ENCODE peak calls at places on chromosome 18, in nine cellular contexts. K, T, C, F, Z, L, A, M and G are unnamed samples.

GRCh38 chr18:79873449-79874110 is 75.8 kb downstream of the KCNG2 start:
- DNase-seq in A (no peak), Z (no peak), L (no peak), K (no peak), M (no peak), F (no peak), C (no peak), T (no peak), G (peak; percentile 24)

GRCh38 chr18:3466872-3467271 is 16.9 kb downstream of the TGIF1 start:
- DNase-seq in K (no peak), C (no peak), L (peak; percentile 37), A (no peak), F (no peak), T (no peak), Z (no peak), M (no peak), G (no peak)

GRCh38 chr18:59954746-59955145 is 55.0 kb downstream of the PMAIP1 start:
- DNase-seq in L (no peak), Z (no peak), F (no peak), A (peak; percentile 77), M (no peak), C (no peak), K (peak; percentile 84), T (no peak), G (no peak)

GRCh38 chr18:68843467-68844089 is 45.7 kb downstream of the CCDC102B start:
- DNase-seq in C (no peak), M (no peak), L (no peak), F (no peak), Z (no peak), K (no peak), A (peak; percentile 18), T (no peak), G (no peak)

GRCh38 chr18:8696749-8697211 is 8.6 kb upstream of the MTCL1 start:
- DNase-seq in A (peak; percentile 48), K (peak; percentile 23), M (peak; percentile 79), Z (peak; percentile 88), C (peak; percentile 68), F (peak; percentile 63), L (peak; percentile 62), T (peak; percentile 75), G (peak; percentile 71)

GRCh38 chr18:79203017-79203605 is 133.9 kb downstream of the ATP9B start:
- DNase-seq in T (no peak), K (peak; percentile 82), A (peak; percentile 50), L (no peak), F (no peak), M (no peak), C (no peak), Z (no peak), G (no peak)

GRCh38 chr18:46856975-46857374 is 60.3 kb downstream of the PIAS2 start:
- DNase-seq in Z (no peak), M (no peak), C (no peak), T (no peak), K (peak; percentile 6), L (no peak), F (no peak), A (no peak), G (no peak)

GRCh38 chr18:5892772-5893431 is 2.4 kb downstream of the TMEM200C start:
- DNase-seq in Z (no peak), L (no peak), A (peak; percentile 34), F (no peak), M (no peak), T (no peak), C (no peak), K (no peak), G (no peak)

DNA sequence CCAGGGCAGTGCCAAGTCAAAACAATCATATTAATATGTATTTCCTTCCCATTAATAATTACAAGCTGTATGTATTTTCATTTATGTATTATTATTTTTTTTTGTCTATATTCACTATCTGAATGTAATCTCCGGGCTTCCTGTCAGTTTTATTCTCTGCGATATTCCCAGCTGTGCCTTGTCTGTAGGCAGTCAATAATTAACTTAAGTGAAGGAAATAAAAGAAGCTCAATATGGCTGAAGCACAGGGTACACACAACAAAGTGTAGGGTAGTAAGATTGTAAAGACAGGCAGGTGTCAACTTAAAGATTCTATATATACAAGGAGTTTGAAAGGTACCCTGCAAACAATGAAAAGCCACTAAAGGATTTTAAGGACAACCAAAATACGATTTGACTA is 122.9 kb downstream of the ROCK1 start:
- DNase-seq in C (no peak), M (no peak), K (no peak), A (no peak), Z (no peak), F (no peak), L (peak; percentile 30), T (no peak), G (no peak)
- H3K36me3 ChIP-seq in C (peaks cover 95% of the 10 kb centered on the region), M (peaks cover 79% of the 10 kb centered on the region), K (peaks cover 7% of the 10 kb centered on the region), A (peaks cover 11% of the 10 kb centered on the region), Z (peaks cover 96% of the 10 kb centered on the region), F (peaks cover 72% of the 10 kb centered on the region), L (peaks cover 4% of the 10 kb centered on the region), T (peaks cover 55% of the 10 kb centered on the region), G (no peaks in the 10 kb centered on the region)

GRCh38 chr18:25998461-25998860 is 92.0 kb downstream of the SS18 start:
- DNase-seq in T (no peak), F (no peak), C (no peak), Z (no peak), A (no peak), L (no peak), M (no peak), K (no peak), G (no peak)
- H3K36me3 ChIP-seq in T (no peaks in the 10 kb centered on the region), F (no peaks in the 10 kb centered on the region), C (no peaks in the 10 kb centered on the region), Z (no peaks in the 10 kb centered on the region), A (no peaks in the 10 kb centered on the region), L (no peaks in the 10 kb centered on the region), M (no peaks in the 10 kb centered on the region), K (no peaks in the 10 kb centered on the region), G (no peaks in the 10 kb centered on the region)

GRCh38 chr18:62566818-62567217 is 44.0 kb downstream of the ZCCHC2 start:
- DNase-seq in F (no peak), A (no peak), Z (no peak), C (no peak), M (no peak), K (no peak), T (no peak), L (no peak), G (no peak)

GRCh38 chr18:62558015-62558663 is 35.3 kb downstream of the ZCCHC2 start:
- DNase-seq in F (no peak), Z (no peak), K (no peak), M (no peak), T (no peak), L (no peak), C (no peak), A (no peak), G (no peak)

GRCh38 chr18:62566199-62566598 is 43.4 kb downstream of the ZCCHC2 start:
- DNase-seq in T (peak; percentile 75), C (peak; percentile 66), Z (no peak), K (no peak), A (peak; percentile 7), F (no peak), L (peak; percentile 50), M (no peak), G (no peak)

GRCh38 chr18:62569081-62569480 is 46.3 kb downstream of the ZCCHC2 start:
- DNase-seq in K (no peak), M (no peak), L (no peak), F (no peak), Z (no peak), C (no peak), A (no peak), T (no peak), G (no peak)

DNA sequence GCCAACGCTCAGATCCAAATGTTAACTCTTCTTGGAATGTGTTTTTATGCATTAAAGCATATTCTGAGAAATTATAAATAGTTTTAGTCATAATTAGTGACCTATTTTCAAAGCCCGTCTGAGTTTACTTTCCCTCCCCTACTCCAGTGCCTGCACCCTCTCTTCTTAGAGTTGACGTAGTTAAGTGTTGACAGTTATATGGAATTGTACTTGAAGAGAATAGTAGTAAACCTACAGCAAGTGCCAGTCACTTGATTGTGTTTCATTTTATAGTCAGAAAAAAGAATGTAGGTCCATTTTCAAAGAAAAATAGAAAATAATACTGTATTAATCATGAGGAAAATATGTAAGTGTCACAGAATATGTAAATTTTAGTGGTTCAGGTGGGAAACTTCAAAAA is 41.2 kb downstream of the ZCCHC2 start:
- DNase-seq in L (no peak), Z (no peak), K (no peak), T (no peak), C (no peak), F (no peak), A (no peak), M (no peak), G (no peak)
- H3K36me3 ChIP-seq in L (peaks cover 12% of the 10 kb centered on the region), Z (peaks cover 91% of the 10 kb centered on the region), K (peaks cover 10% of the 10 kb centered on the region), T (peaks cover 42% of the 10 kb centered on the region), C (peaks cover 99% of the 10 kb centered on the region), F (peaks cover 51% of the 10 kb centered on the region), A (peaks cover 5% of the 10 kb centered on the region), M (peaks cover 98% of the 10 kb centered on the region), G (peaks cover 2% of the 10 kb centered on the region)

GRCh38 chr18:22253156-22253555 is 83.8 kb downstream of the GATA6 start:
- DNase-seq in K (no peak), A (no peak), L (no peak), Z (no peak), C (no peak), F (no peak), T (no peak), M (no peak), G (no peak)

GRCh38 chr18:22250591-22250996 is 81.2 kb downstream of the GATA6 start:
- DNase-seq in Z (no peak), C (no peak), M (no peak), F (no peak), K (peak; percentile 74), L (peak; percentile 64), T (no peak), A (no peak), G (no peak)

GRCh38 chr18:22253676-22254075 is 84.3 kb downstream of the GATA6 start:
- DNase-seq in C (no peak), M (no peak), F (no peak), K (no peak), L (no peak), A (no peak), T (no peak), Z (no peak), G (no peak)

GRCh38 chr18:22254088-22254487 is 84.7 kb downstream of the GATA6 start:
- DNase-seq in A (no peak), Z (no peak), C (no peak), M (no peak), K (no peak), L (peak; percentile 41), F (no peak), T (no peak), G (no peak)

DNA sequence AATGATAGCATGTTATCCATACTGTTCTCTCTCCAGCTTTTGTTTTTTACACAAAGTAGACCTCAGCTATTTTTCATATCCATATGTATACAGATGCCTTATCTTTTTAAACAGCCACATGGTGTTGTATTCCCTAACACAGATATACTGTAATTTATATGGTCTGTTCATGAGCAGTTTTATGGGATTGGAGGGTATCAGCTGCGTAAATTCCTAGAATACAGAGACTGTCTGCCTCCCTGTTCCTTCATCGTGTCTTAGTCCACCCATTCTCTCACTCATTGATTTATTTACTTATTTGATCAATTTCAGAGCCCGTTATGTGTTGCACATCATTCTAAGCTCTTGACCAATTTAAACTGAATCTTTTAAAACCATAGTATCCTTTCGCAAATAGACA is 80.6 kb downstream of the GATA6 start:
- DNase-seq in T (no peak), L (no peak), M (no peak), C (no peak), K (no peak), A (no peak), Z (no peak), F (no peak), G (no peak)
- H3K36me3 ChIP-seq in T (no peaks in the 10 kb centered on the region), L (no peaks in the 10 kb centered on the region), M (no peaks in the 10 kb centered on the region), C (no peaks in the 10 kb centered on the region), K (no peaks in the 10 kb centered on the region), A (no peaks in the 10 kb centered on the region), Z (no peaks in the 10 kb centered on the region), F (no peaks in the 10 kb centered on the region), G (no peaks in the 10 kb centered on the region)